ENCODE peak calls at places on chromosomes 13 and 19, in four cellular contexts. U is lower leg skin, F is AG04449, S is astrocyte of the spinal cord. H is an unnamed sample.

GRCh38 chr19:1568320-1569019 is at the start of gene MEX3D:
- DNase-seq in U (peak; percentile 34), F (no peak), S (peak; percentile 56), H (no peak)

GRCh38 chr13:36918246-36919060 is 1.6 kb downstream of the SMAD9 start:
- DNase-seq in U (no peak), F (no peak), S (peak; percentile 29), H (no peak)

GRCh38 chr19:40718774-40719391 is 2.0 kb downstream of the ITPKC start:
- DNase-seq in U (peak; percentile 78), F (no peak), S (peak; percentile 48), H (no peak)

GRCh38 chr19:35013820-35014754 is 14.0 kb downstream of the GRAMD1A start:
- DNase-seq in U (no peak), F (no peak), S (no peak), H (no peak)

GRCh38 chr13:112641456-112641855 is 48.4 kb upstream of the ATP11A start:
- DNase-seq in U (no peak), F (no peak), S (no peak), H (no peak)

GRCh38 chr13:46964789-46965527 is 68.1 kb upstream of the HTR2A start:
- DNase-seq in U (peak; percentile 73), F (no peak), S (peak; percentile 57), H (no peak)

GRCh38 chr13:46178143-46178542 is 3.8 kb downstream of the LCP1 start:
- DNase-seq in U (no peak), F (no peak), S (no peak), H (no peak)

GRCh38 chr13:103188688-103189326 is 122.6 kb upstream of the SLC10A2 start:
- DNase-seq in U (no peak), F (no peak), S (peak; percentile 64), H (no peak)

GRCh38 chr13:74575729-74576125 is 441.5 kb upstream of the KLF12 start:
- DNase-seq in U (peak; percentile 22), F (no peak), S (peak; percentile 70), H (no peak)

GRCh38 chr19:38993271-38993670 is 17.7 kb upstream of the FBXO17 start:
- DNase-seq in U (peak; percentile 34), F (peak; percentile 16), S (no peak), H (no peak)

GRCh38 chr13:49220035-49220855 is at the start of gene MLNR:
- DNase-seq in U (no peak), F (no peak), S (no peak), H (no peak)

GRCh38 chr19:14381689-14382474 is 638 bp downstream of the ADGRE5 start:
- DNase-seq in U (no peak), F (no peak), S (peak; percentile 17), H (peak; percentile 95)

GRCh38 chr13:92843549-92843948 is 383.1 kb upstream of the GPC6 start:
- DNase-seq in U (no peak), F (no peak), S (peak; percentile 71), H (no peak)

GRCh38 chr13:105462981-105463380 is 1072.5 kb downstream of the EFNB2 start:
- DNase-seq in U (no peak), F (no peak), S (peak; percentile 20), H (no peak)

GRCh38 chr13:47672982-47673670 is 327.9 kb downstream of the SUCLA2 start:
- DNase-seq in U (no peak), F (peak; percentile 92), S (peak; percentile 93), H (no peak)

GRCh38 chr19:2574971-2575630 is 99.2 kb downstream of the GADD45B start:
- DNase-seq in U (no peak), F (no peak), S (no peak), H (no peak)

GRCh38 chr13:113545931-113546516 is 38.5 kb upstream of the TFDP1 start:
- DNase-seq in U (no peak), F (no peak), S (no peak), H (no peak)

GRCh38 chr13:106104281-106104901 is 431.1 kb downstream of the EFNB2 start:
- DNase-seq in U (no peak), F (peak; percentile 59), S (peak; percentile 95), H (no peak)

GRCh38 chr13:53631511-53631910 is 602.9 kb downstream of the OLFM4 start:
- DNase-seq in U (no peak), F (no peak), S (no peak), H (no peak)

GRCh38 chr19:23052349-23052748 is 49.4 kb upstream of the ZNF728 start:
- DNase-seq in U (no peak), F (no peak), S (no peak), H (no peak)

GRCh38 chr13:35478384-35479222 is 2.1 kb upstream of the MAB21L1 start:
- DNase-seq in U (no peak), F (no peak), S (no peak), H (no peak)

GRCh38 chr13:80341098-80341701 is at the start of gene SPRY2:
- DNase-seq in U (peak; percentile 94), F (peak; percentile 81), S (peak; percentile 98), H (peak; percentile 51)

GRCh38 chr19:33152178-33152577 is 20.3 kb downstream of the WDR88 start:
- DNase-seq in U (no peak), F (no peak), S (no peak), H (no peak)

GRCh38 chr19:45547965-45548609 is 36.5 kb downstream of the OPA3 start:
- DNase-seq in U (peak; percentile 73), F (no peak), S (peak; percentile 35), H (no peak)

GRCh38 chr13:33078268-33078667 is 62.0 kb downstream of the KL start:
- DNase-seq in U (no peak), F (no peak), S (no peak), H (no peak)

GRCh38 chr19:42563352-42564210 is 31.1 kb downstream of the CEACAM8 start:
- DNase-seq in U (no peak), F (no peak), S (peak; percentile 29), H (no peak)

GRCh38 chr13:46640843-46641242 is 87.9 kb downstream of the LRCH1 start:
- DNase-seq in U (no peak), F (no peak), S (peak; percentile 35), H (peak; percentile 63)

GRCh38 chr13:45335397-45336024 is 5.5 kb downstream of the TPT1 start:
- DNase-seq in U (no peak), F (no peak), S (peak; percentile 11), H (no peak)

GRCh38 chr19:37413243-37414084 is 42.6 kb downstream of the ZNF527 start:
- DNase-seq in U (no peak), F (no peak), S (peak; percentile 49), H (no peak)

GRCh38 chr13:95754069-95754468 is 77.1 kb downstream of the DNAJC3 start:
- DNase-seq in U (no peak), F (no peak), S (no peak), H (no peak)

GRCh38 chr19:12779162-12779993 is 4.0 kb upstream of the HOOK2 start:
- DNase-seq in U (no peak), F (no peak), S (peak; percentile 95), H (no peak)

GRCh38 chr19:7618366-7618765 is 11.0 kb downstream of the XAB2 start:
- DNase-seq in U (no peak), F (no peak), S (no peak), H (no peak)

GRCh38 chr19:29372921-29373797 is 152.6 kb upstream of the VSTM2B start:
- DNase-seq in U (peak; percentile 12), F (no peak), S (no peak), H (no peak)

GRCh38 chr19:47414469-47414868 is 4.9 kb downstream of the MEIS3 start:
- DNase-seq in U (no peak), F (no peak), S (no peak), H (no peak)

GRCh38 chr19:1591421-1592022 is 1.1 kb downstream of the MBD3 start:
- DNase-seq in U (no peak), F (no peak), S (no peak), H (no peak)

GRCh38 chr19:18440421-18440877 is 2.5 kb upstream of the ISYNA1 start:
- DNase-seq in U (no peak), F (no peak), S (no peak), H (no peak)

GRCh38 chr19:32539240-32539916 is 41.6 kb upstream of the PDCD5 start:
- DNase-seq in U (no peak), F (no peak), S (no peak), H (no peak)

GRCh38 chr13:51342706-51343105 is 3.2 kb downstream of the SERPINE3 start:
- DNase-seq in U (no peak), F (peak; percentile 53), S (no peak), H (no peak)

DNA sequence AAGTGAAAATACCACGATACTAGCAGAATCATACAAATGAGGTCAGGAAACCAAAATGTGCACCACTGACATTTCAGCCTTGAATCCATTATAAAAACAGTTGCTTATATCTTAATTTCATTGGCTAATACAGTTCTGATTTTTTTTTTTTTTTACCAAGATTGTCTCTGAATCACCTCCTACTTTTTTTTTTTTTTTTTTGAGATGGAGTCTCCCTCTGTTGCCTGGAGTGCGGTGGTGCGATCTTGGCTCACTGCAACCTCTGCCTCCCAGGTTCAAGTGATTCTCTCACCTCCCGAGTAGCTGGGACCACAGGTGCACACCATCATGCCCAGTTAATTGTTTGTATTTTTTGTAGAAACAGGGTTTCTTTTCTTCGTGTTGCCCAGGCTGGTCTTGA is 270.2 kb downstream of the LMO7 start:
- DNase-seq in U (no peak), F (no peak), S (no peak), H (no peak)
- TF ChIP-seq CTCF in U (no peak), F (no peak), S (no peak), H (no peak)

DNA sequence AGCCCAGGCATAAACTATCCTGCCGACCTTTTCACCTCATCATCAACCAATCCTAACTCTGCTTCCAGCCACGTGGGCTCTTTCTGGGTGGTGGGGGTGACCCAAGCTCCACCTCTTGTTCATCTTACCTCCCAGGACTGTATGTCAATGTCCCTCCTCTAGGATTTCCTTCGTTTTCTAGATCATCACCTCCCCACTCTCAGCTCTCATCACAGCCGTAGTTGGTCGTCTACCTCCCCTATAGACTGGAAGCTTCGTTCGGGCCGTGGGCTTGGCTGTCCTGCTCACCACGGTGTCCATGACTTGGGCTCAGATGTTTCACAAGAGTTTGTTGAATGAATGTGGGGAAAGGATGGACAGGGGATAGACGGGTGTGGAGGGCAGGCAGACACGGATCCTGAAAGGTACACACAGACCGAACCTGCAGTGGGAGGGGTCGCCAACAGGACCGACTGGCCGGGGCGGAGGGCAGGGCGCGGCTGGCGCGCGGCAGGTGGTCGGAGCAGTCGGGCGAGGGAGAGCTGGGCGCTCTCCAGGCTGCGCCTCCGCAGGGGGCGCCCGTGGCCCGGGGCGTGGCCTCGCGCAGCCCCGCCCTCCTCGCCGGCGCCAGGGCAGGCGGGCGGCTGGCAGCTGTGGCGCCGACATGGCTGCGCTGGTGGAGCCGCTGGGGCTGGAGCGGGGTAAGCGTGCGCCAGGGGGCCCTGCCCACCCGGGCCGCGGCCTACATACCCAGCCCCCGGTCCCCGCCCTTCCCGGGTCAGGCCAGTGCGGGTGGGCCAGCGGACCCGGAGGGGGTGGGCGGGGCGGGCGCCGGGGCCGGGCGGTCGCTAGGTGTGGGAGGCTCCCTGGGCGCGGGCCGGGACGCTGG is at the start of gene LIN7B:
- DNase-seq in U (no peak), F (no peak), S (peak; percentile 35), H (no peak)
- TF ChIP-seq CTCF in U (no peak), F (peak; percentile 48), S (peak; percentile 19), H (peak; percentile 76)

DNA sequence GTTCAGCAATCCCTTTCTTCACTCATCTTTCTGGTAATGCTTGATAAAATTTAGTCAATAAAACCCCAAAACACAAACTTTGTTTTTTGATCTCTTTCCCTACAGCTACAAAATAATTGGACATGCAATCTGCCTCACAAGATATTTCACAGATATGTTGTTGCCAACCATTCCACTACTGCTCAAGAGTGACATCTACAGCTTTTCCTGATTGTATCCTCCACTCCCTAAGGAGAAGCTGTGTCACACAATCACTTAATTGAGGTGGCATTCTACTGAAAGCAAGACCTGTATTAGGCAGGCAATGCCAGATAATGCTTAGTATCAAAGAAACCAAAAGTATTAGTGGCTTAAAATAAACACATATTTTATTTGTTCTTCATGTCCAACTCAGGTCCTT is 1646.2 kb upstream of the SPRY2 start:
- DNase-seq in U (no peak), F (no peak), S (no peak), H (no peak)
- TF ChIP-seq CTCF in U (no peak), F (no peak), S (no peak), H (no peak)

GRCh38 chr13:69579351-69579750 is 528.3 kb upstream of the ATXN8OS start:
- DNase-seq in U (no peak), F (no peak), S (peak; percentile 5), H (no peak)
- TF ChIP-seq CTCF in U (no peak), F (no peak), S (no peak), H (no peak)